ENCODE peak calls at places on chromosomes 13 and 19, in ten cellular contexts. P is mucosa of descending colon, O is upper lobe of left lung, Q is heart left ventricle, T is cardiac muscle cell, W is uterus, B is upper lobe of right lung, I is prostate gland, X is psoas muscle, V is astrocyte. A is an unnamed sample.

GRCh38 chr19:7981199-7981598 is 24.2 kb downstream of the ELAVL1 start:
- DNase-seq in P (no peak), O (no peak), Q (no peak), T (no peak), W (no peak), B (no peak), I (no peak), X (no peak), V (no peak), A (no peak)

GRCh38 chr13:88144580-88144979 is 473.4 kb downstream of the SLITRK5 start:
- DNase-seq in P (no peak), O (no peak), Q (no peak), T (no peak), W (no peak), B (no peak), I (no peak), X (no peak), V (no peak), A (no peak)

GRCh38 chr13:105336706-105337582 is 1198.5 kb downstream of the EFNB2 start:
- DNase-seq in P (no peak), O (peak), Q (no peak), T (peak), W (no peak), B (no peak), I (no peak), X (no peak), V (peak), A (peak)

GRCh38 chr13:104779311-104779710 is 1713.1 kb upstream of the SLC10A2 start:
- DNase-seq in P (no peak), O (no peak), Q (no peak), T (peak), W (no peak), B (no peak), I (no peak), X (no peak), V (peak), A (no peak)

GRCh38 chr19:47765522-47766358 is 12.8 kb upstream of the SELENOW start:
- DNase-seq in P (peak), O (peak), Q (peak), T (peak), W (peak), B (peak), I (peak), X (peak), V (no peak), A (peak)

GRCh38 chr19:35270381-35270811 is 1.6 kb downstream of the USF2 start:
- DNase-seq in P (no peak), O (no peak), Q (no peak), T (no peak), W (no peak), B (no peak), I (no peak), X (no peak), V (no peak), A (no peak)

GRCh38 chr13:27770809-27771208 is 21.5 kb upstream of the GSX1 start:
- DNase-seq in P (peak), O (no peak), Q (no peak), T (peak), W (no peak), B (no peak), I (no peak), X (no peak), V (no peak), A (peak)

GRCh38 chr19:54123682-54124081 is 8.1 kb downstream of the PRPF31 start:
- DNase-seq in P (no peak), O (no peak), Q (no peak), T (no peak), W (no peak), B (no peak), I (no peak), X (no peak), V (no peak), A (no peak)

GRCh38 chr13:27965740-27966640 is 3.1 kb downstream of the CDX2 start:
- DNase-seq in P (peak), O (no peak), Q (no peak), T (no peak), W (no peak), B (no peak), I (peak), X (no peak), V (no peak), A (no peak)

GRCh38 chr13:113820813-113821651 is 42.8 kb downstream of the GAS6 start:
- DNase-seq in P (peak), O (peak), Q (peak), T (peak), W (peak), B (no peak), I (peak), X (peak), V (peak), A (peak)

GRCh38 chr19:44512326-44513298 is 12.3 kb upstream of the ZNF180 start:
- DNase-seq in P (peak), O (no peak), Q (no peak), T (peak), W (no peak), B (no peak), I (no peak), X (no peak), V (peak), A (peak)

GRCh38 chr19:49554701-49555181 is 25.6 kb downstream of the NOSIP start:
- DNase-seq in P (peak), O (no peak), Q (peak), T (peak), W (peak), B (no peak), I (no peak), X (peak), V (no peak), A (no peak)

GRCh38 chr19:35518313-35518712 is 4.9 kb upstream of the DMKN start:
- DNase-seq in P (no peak), O (peak), Q (no peak), T (peak), W (no peak), B (no peak), I (no peak), X (no peak), V (peak), A (peak)

GRCh38 chr13:68550330-68550729 is 1320.2 kb upstream of the PCDH9 start:
- DNase-seq in P (no peak), O (no peak), Q (no peak), T (no peak), W (no peak), B (no peak), I (no peak), X (no peak), V (no peak), A (no peak)

GRCh38 chr19:41356984-41357739 is 3.4 kb upstream of the TGFB1 start:
- DNase-seq in P (no peak), O (peak), Q (no peak), T (no peak), W (no peak), B (no peak), I (no peak), X (no peak), V (no peak), A (no peak)

GRCh38 chr13:44710576-44710975 is 134.4 kb upstream of the TSC22D1 start:
- DNase-seq in P (no peak), O (no peak), Q (no peak), T (peak), W (no peak), B (no peak), I (no peak), X (no peak), V (peak), A (peak)

GRCh38 chr13:99467764-99468163 is 33.5 kb upstream of the TM9SF2 start:
- DNase-seq in P (no peak), O (no peak), Q (no peak), T (peak), W (no peak), B (no peak), I (no peak), X (no peak), V (peak), A (peak)

GRCh38 chr13:76833465-76833864 is 52.7 kb downstream of the KCTD12 start:
- DNase-seq in P (no peak), O (no peak), Q (no peak), T (no peak), W (no peak), B (no peak), I (peak), X (no peak), V (no peak), A (no peak)

GRCh38 chr19:50658438-50659317 is 9.4 kb downstream of the C19orf81 start:
- DNase-seq in P (peak), O (peak), Q (peak), T (peak), W (peak), B (peak), I (peak), X (peak), V (no peak), A (peak)

GRCh38 chr13:21012211-21012610 is 49.2 kb downstream of the LATS2 start:
- DNase-seq in P (no peak), O (no peak), Q (no peak), T (no peak), W (no peak), B (no peak), I (no peak), X (no peak), V (peak), A (no peak)

GRCh38 chr19:5345895-5346386 is 5.3 kb upstream of the PTPRS start:
- DNase-seq in P (no peak), O (no peak), Q (no peak), T (peak), W (no peak), B (no peak), I (no peak), X (no peak), V (peak), A (peak)

DNA sequence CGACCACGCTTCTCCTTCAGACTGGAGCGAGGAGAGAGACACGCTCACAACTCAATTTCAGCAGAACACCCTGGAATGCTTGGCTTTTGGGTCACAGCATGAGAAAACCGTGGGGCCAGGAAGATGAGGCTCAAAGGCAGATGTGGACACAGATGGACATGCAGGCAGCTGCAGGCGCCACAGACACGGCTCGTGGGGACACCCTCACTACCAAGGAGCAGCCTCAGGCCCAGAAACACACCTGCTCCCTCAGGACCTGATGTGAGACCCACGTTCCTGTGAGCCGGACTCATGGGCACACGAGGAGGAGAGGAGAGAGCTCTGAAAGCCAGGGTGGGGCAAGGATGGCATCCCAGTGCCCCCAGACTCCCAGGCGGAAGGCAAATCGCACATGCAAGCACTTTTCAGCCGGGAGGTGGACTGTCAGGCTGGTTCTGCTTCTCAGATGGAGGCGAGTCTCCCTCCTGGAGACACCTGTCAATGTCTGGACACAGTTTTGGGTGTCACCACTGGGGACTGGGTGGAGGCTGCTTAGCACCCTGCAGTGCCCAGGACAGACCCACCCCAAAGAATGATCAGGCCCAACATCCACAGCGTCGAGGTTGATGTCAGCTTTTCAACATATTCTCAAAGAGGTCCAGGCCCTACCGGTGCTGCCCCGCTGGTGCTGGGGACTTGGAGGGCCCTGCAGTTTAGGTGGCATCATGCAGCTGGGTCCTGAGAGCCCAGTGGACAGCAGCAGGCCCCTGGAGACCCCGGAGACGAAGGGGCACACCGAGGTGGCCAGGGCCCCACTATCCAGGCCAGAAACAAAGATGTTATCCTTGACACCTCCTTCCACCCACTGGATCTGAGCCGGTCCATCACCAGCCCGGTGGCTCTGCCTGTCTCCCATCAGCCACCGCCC is 2.3 kb downstream of the ABHD17A start:
- DNase-seq in P (no peak), O (no peak), Q (no peak), T (no peak), W (no peak), B (no peak), I (no peak), X (no peak), V (no peak), A (no peak)
- H3K4me3 ChIP-seq in P (no peak), O (peak), Q (peak), T (no peak), W (no peak), B (peak), I (no peak), X (peak), V (peak), A (peak)

GRCh38 chr13:110937511-110938303 is 22.8 kb upstream of the ANKRD10 start:
- DNase-seq in P (no peak), O (no peak), Q (no peak), T (no peak), W (no peak), B (no peak), I (no peak), X (no peak), V (no peak), A (no peak)

GRCh38 chr13:110936519-110936918 is 21.6 kb upstream of the ANKRD10 start:
- DNase-seq in P (no peak), O (no peak), Q (no peak), T (no peak), W (no peak), B (no peak), I (no peak), X (no peak), V (no peak), A (no peak)

GRCh38 chr13:110944121-110944967 is 29.5 kb upstream of the ANKRD10 start:
- DNase-seq in P (peak), O (peak), Q (no peak), T (peak), W (no peak), B (no peak), I (peak), X (no peak), V (peak), A (peak)

GRCh38 chr13:110942248-110942981 is 27.5 kb upstream of the ANKRD10 start:
- DNase-seq in P (no peak), O (no peak), Q (no peak), T (no peak), W (no peak), B (no peak), I (no peak), X (no peak), V (peak), A (no peak)

DNA sequence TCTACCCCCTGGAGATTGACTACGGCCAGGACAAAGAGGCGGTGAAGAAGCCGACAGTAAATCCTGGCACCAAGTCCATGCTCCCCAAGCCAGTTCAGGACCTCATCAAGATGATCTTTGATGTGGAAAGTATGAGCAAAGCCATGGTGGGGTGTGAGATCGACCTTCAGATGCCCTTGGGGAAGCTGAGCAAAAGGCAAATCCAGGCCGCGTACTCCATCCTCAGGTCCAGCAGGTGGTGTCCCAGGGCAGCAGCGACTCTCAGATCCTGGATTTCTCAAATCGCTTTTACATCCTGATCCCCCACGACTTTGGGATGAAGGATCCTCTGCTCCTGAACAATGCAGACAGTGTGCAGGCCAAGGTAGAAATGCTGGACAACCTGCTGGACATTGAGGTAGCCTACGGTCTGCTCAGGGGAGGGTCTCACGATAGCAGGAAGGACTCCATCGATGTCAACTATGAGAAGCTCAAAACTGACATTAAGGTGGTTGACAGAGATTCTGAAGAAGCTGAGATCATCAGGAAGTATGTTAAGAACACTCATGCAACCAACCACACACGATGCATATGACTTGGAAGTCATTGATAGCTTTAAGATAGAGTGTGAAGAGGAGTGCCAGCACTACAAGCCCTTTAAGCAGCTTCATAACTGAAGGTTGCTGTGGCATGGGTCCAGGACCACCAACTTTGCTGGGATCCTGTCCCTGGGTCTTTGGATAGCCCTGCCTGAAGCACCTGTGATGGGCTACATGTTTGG is 24.0 kb upstream of the ANKRD10 start:
- DNase-seq in P (no peak), O (no peak), Q (no peak), T (no peak), W (no peak), B (no peak), I (no peak), X (no peak), V (no peak), A (no peak)
- TF ChIP-seq CTCF in P (no peak), O (no peak), Q (no peak), T (no peak), W (no peak), B (no peak), I (no peak), X (no peak), V (no peak), A (no peak)

DNA sequence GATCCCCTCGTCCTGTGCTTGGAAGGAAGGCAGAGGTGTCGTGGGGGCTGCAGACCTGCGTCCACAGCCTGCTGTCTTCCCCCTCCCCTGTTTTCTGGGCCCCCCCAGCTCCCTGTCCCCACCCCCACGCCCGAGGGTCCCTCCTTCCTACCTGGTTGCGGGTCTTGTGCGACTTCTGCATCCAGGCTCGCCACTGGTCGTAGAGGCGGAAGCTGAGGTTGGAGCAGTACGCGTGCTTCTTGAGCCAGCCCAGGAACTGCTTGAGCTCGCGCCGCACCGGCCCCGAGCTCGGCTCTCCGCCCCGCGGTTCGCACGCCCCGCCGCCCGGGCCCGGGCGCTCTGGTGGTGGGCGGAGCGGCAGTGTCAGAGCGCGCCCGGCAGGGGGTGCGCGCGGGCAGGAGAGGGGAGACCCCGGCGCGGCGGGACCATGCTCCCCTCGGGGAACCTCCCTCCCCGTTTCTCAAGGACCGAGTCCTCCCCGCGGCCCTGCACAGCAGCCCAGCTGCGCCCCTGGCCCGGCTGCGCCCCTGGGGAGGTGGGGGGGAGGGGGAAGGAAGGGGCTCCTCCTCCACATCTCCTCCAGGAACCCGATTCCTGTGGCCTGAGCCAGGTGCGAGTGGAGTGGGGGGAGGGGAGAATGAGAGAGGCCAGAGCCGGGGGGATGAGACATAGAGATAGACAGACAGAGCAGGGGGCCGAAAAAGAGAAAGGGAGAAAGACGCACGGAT is 5.7 kb downstream of the REX1BD start:
- DNase-seq in P (peak), O (peak), Q (peak), T (peak), W (peak), B (peak), I (peak), X (peak), V (peak), A (peak)
- H3K4me3 ChIP-seq in P (no peak), O (peak), Q (peak), T (peak), W (no peak), B (peak), I (peak), X (peak), V (peak), A (peak)

GRCh38 chr13:52450793-52451116 is 321 bp upstream of the VPS36 start:
- DNase-seq in P (no peak), O (no peak), Q (no peak), T (no peak), W (no peak), B (no peak), I (no peak), X (no peak), V (no peak), A (no peak)
- TF ChIP-seq CTCF in P (no peak), O (no peak), Q (no peak), T (no peak), W (no peak), B (no peak), I (no peak), X (no peak), V (no peak), A (no peak)

GRCh38 chr19:15618321-15618720 is 3.3 kb downstream of the CYP4F8 start:
- DNase-seq in P (no peak), O (no peak), Q (no peak), T (no peak), W (no peak), B (no peak), I (no peak), X (no peak), V (no peak), A (no peak)
- H3K4me3 ChIP-seq in P (no peak), O (no peak), Q (no peak), T (no peak), W (no peak), B (no peak), I (no peak), X (no peak), V (no peak), A (no peak)

GRCh38 chr19:52566121-52566520 is 4.0 kb upstream of the ZNF701 start:
- DNase-seq in P (no peak), O (no peak), Q (no peak), T (no peak), W (no peak), B (no peak), I (no peak), X (no peak), V (no peak), A (no peak)

GRCh38 chr19:52566588-52566987 is 3.5 kb upstream of the ZNF701 start:
- DNase-seq in P (no peak), O (no peak), Q (no peak), T (peak), W (no peak), B (no peak), I (no peak), X (no peak), V (peak), A (peak)

GRCh38 chr19:52567921-52568320 is 2.2 kb upstream of the ZNF701 start:
- DNase-seq in P (no peak), O (no peak), Q (no peak), T (no peak), W (no peak), B (no peak), I (no peak), X (no peak), V (no peak), A (no peak)

GRCh38 chr19:52570005-52570861 is at the start of gene ZNF701:
- DNase-seq in P (peak), O (peak), Q (peak), T (peak), W (peak), B (peak), I (peak), X (peak), V (peak), A (peak)
- TF ChIP-seq CTCF in P (peak), O (peak), Q (peak), T (peak), W (peak), B (peak), I (peak), X (peak), V (no peak), A (peak)

GRCh38 chr13:108855737-108856387 is 226.5 kb downstream of the MYO16 start:
- DNase-seq in P (no peak), O (no peak), Q (no peak), T (no peak), W (no peak), B (no peak), I (no peak), X (no peak), V (no peak), A (no peak)
- H3K4me3 ChIP-seq in P (no peak), O (no peak), Q (no peak), T (no peak), W (no peak), B (no peak), I (no peak), X (no peak), V (no peak), A (no peak)